ENCODE peak calls at places on chromosome 7, in ten cellular contexts. One of them, this sample, is unnamed.

GRCh38 chr7:128910569-128910945 is at the start of gene KCP:
- DNase-seq in HCT116: no peak
- DNase-seq in progenitor cell of endocrine pancreas: peak
- DNase-seq in MCF 10A: no peak
- DNase-seq in B cell: peak
- DNase-seq in stomach: no peak
- DNase-seq in cardiac fibroblast: no peak
- DNase-seq in AG04450: no peak
- DNase-seq in GM23338: no peak
- DNase-seq in lower leg skin: peak
- DNase-seq in this sample: no peak

GRCh38 chr7:75042831-75043703 is 30.5 kb downstream of the RCC1L start:
- DNase-seq in HCT116: no peak
- DNase-seq in progenitor cell of endocrine pancreas: no peak
- DNase-seq in MCF 10A: no peak
- DNase-seq in B cell: no peak
- DNase-seq in stomach: no peak
- DNase-seq in cardiac fibroblast: no peak
- DNase-seq in AG04450: no peak
- DNase-seq in GM23338: no peak
- DNase-seq in lower leg skin: no peak
- DNase-seq in this sample: no peak

GRCh38 chr7:98200364-98200763 is 10.9 kb upstream of the BHLHA15 start:
- DNase-seq in HCT116: no peak
- DNase-seq in progenitor cell of endocrine pancreas: no peak
- DNase-seq in MCF 10A: no peak
- DNase-seq in B cell: no peak
- DNase-seq in stomach: no peak
- DNase-seq in cardiac fibroblast: no peak
- DNase-seq in AG04450: no peak
- DNase-seq in GM23338: no peak
- DNase-seq in lower leg skin: no peak
- DNase-seq in this sample: no peak

GRCh38 chr7:48471206-48471605 is 299.9 kb downstream of the ABCA13 start:
- DNase-seq in HCT116: no peak
- DNase-seq in progenitor cell of endocrine pancreas: no peak
- DNase-seq in MCF 10A: no peak
- DNase-seq in B cell: no peak
- DNase-seq in stomach: no peak
- DNase-seq in cardiac fibroblast: no peak
- DNase-seq in AG04450: no peak
- DNase-seq in GM23338: no peak
- DNase-seq in lower leg skin: no peak
- DNase-seq in this sample: no peak

GRCh38 chr7:152103066-152103465 is 77.6 kb downstream of the GALNT11 start:
- DNase-seq in HCT116: no peak
- DNase-seq in progenitor cell of endocrine pancreas: no peak
- DNase-seq in MCF 10A: no peak
- DNase-seq in B cell: no peak
- DNase-seq in stomach: no peak
- DNase-seq in cardiac fibroblast: no peak
- DNase-seq in AG04450: no peak
- DNase-seq in GM23338: no peak
- DNase-seq in lower leg skin: no peak
- DNase-seq in this sample: no peak

GRCh38 chr7:41047789-41048191 is 655.1 kb downstream of the INHBA start:
- DNase-seq in HCT116: no peak
- DNase-seq in progenitor cell of endocrine pancreas: no peak
- DNase-seq in MCF 10A: no peak
- DNase-seq in B cell: no peak
- DNase-seq in stomach: no peak
- DNase-seq in cardiac fibroblast: peak
- DNase-seq in AG04450: no peak
- DNase-seq in GM23338: no peak
- DNase-seq in lower leg skin: no peak
- DNase-seq in this sample: peak

GRCh38 chr7:157271991-157272324 is 64.8 kb upstream of the DNAJB6 start:
- DNase-seq in HCT116: no peak
- DNase-seq in progenitor cell of endocrine pancreas: no peak
- DNase-seq in MCF 10A: peak
- DNase-seq in B cell: no peak
- DNase-seq in stomach: peak
- DNase-seq in cardiac fibroblast: peak
- DNase-seq in AG04450: peak
- DNase-seq in GM23338: no peak
- DNase-seq in lower leg skin: peak
- DNase-seq in this sample: no peak

GRCh38 chr7:79176859-79177477 is 276.5 kb downstream of the MAGI2 start:
- DNase-seq in HCT116: peak
- DNase-seq in progenitor cell of endocrine pancreas: no peak
- DNase-seq in MCF 10A: peak
- DNase-seq in B cell: no peak
- DNase-seq in stomach: no peak
- DNase-seq in cardiac fibroblast: peak
- DNase-seq in AG04450: peak
- DNase-seq in GM23338: peak
- DNase-seq in lower leg skin: no peak
- DNase-seq in this sample: no peak

GRCh38 chr7:141231018-141231792 is 157.3 kb downstream of the TMEM178B start:
- DNase-seq in HCT116: peak
- DNase-seq in progenitor cell of endocrine pancreas: no peak
- DNase-seq in MCF 10A: peak
- DNase-seq in B cell: no peak
- DNase-seq in stomach: no peak
- DNase-seq in cardiac fibroblast: peak
- DNase-seq in AG04450: no peak
- DNase-seq in GM23338: peak
- DNase-seq in lower leg skin: no peak
- DNase-seq in this sample: no peak

GRCh38 chr7:116228241-116228640 is 17.9 kb downstream of the TES start:
- DNase-seq in HCT116: no peak
- DNase-seq in progenitor cell of endocrine pancreas: no peak
- DNase-seq in MCF 10A: no peak
- DNase-seq in B cell: no peak
- DNase-seq in stomach: no peak
- DNase-seq in cardiac fibroblast: no peak
- DNase-seq in AG04450: no peak
- DNase-seq in GM23338: no peak
- DNase-seq in lower leg skin: no peak
- DNase-seq in this sample: no peak

GRCh38 chr7:158946771-158947170 is 90.4 kb downstream of the DYNC2I1 start:
- DNase-seq in HCT116: no peak
- DNase-seq in progenitor cell of endocrine pancreas: no peak
- DNase-seq in MCF 10A: no peak
- DNase-seq in B cell: no peak
- DNase-seq in stomach: no peak
- DNase-seq in cardiac fibroblast: no peak
- DNase-seq in AG04450: no peak
- DNase-seq in GM23338: no peak
- DNase-seq in lower leg skin: no peak
- DNase-seq in this sample: no peak

GRCh38 chr7:26101471-26102151 is 50.4 kb upstream of the NFE2L3 start:
- DNase-seq in HCT116: no peak
- DNase-seq in progenitor cell of endocrine pancreas: no peak
- DNase-seq in MCF 10A: no peak
- DNase-seq in B cell: peak
- DNase-seq in stomach: no peak
- DNase-seq in cardiac fibroblast: no peak
- DNase-seq in AG04450: no peak
- DNase-seq in GM23338: peak
- DNase-seq in lower leg skin: no peak
- DNase-seq in this sample: no peak

GRCh38 chr7:102463841-102464576 is 654 bp downstream of the ALKBH4 start:
- DNase-seq in HCT116: no peak
- DNase-seq in progenitor cell of endocrine pancreas: no peak
- DNase-seq in MCF 10A: no peak
- DNase-seq in B cell: peak
- DNase-seq in stomach: no peak
- DNase-seq in cardiac fibroblast: peak
- DNase-seq in AG04450: no peak
- DNase-seq in GM23338: no peak
- DNase-seq in lower leg skin: no peak
- DNase-seq in this sample: no peak

GRCh38 chr7:29953735-29954347 is 35.8 kb downstream of the SCRN1 start:
- DNase-seq in HCT116: no peak
- DNase-seq in progenitor cell of endocrine pancreas: no peak
- DNase-seq in MCF 10A: no peak
- DNase-seq in B cell: no peak
- DNase-seq in stomach: no peak
- DNase-seq in cardiac fibroblast: peak
- DNase-seq in AG04450: no peak
- DNase-seq in GM23338: peak
- DNase-seq in lower leg skin: no peak
- DNase-seq in this sample: no peak

GRCh38 chr7:98110249-98111022 is 3.8 kb downstream of the LMTK2 start:
- DNase-seq in HCT116: no peak
- DNase-seq in progenitor cell of endocrine pancreas: no peak
- DNase-seq in MCF 10A: no peak
- DNase-seq in B cell: no peak
- DNase-seq in stomach: peak
- DNase-seq in cardiac fibroblast: peak
- DNase-seq in AG04450: no peak
- DNase-seq in GM23338: peak
- DNase-seq in lower leg skin: no peak
- DNase-seq in this sample: no peak

GRCh38 chr7:27245798-27246691 is 3.4 kb downstream of the EVX1 start:
- DNase-seq in HCT116: no peak
- DNase-seq in progenitor cell of endocrine pancreas: no peak
- DNase-seq in MCF 10A: no peak
- DNase-seq in B cell: no peak
- DNase-seq in stomach: no peak
- DNase-seq in cardiac fibroblast: no peak
- DNase-seq in AG04450: no peak
- DNase-seq in GM23338: peak
- DNase-seq in lower leg skin: no peak
- DNase-seq in this sample: no peak

GRCh38 chr7:20783716-20784310 is 2.9 kb downstream of the SP8 start:
- DNase-seq in HCT116: no peak
- DNase-seq in progenitor cell of endocrine pancreas: no peak
- DNase-seq in MCF 10A: no peak
- DNase-seq in B cell: peak
- DNase-seq in stomach: no peak
- DNase-seq in cardiac fibroblast: peak
- DNase-seq in AG04450: no peak
- DNase-seq in GM23338: peak
- DNase-seq in lower leg skin: peak
- DNase-seq in this sample: no peak

DNA sequence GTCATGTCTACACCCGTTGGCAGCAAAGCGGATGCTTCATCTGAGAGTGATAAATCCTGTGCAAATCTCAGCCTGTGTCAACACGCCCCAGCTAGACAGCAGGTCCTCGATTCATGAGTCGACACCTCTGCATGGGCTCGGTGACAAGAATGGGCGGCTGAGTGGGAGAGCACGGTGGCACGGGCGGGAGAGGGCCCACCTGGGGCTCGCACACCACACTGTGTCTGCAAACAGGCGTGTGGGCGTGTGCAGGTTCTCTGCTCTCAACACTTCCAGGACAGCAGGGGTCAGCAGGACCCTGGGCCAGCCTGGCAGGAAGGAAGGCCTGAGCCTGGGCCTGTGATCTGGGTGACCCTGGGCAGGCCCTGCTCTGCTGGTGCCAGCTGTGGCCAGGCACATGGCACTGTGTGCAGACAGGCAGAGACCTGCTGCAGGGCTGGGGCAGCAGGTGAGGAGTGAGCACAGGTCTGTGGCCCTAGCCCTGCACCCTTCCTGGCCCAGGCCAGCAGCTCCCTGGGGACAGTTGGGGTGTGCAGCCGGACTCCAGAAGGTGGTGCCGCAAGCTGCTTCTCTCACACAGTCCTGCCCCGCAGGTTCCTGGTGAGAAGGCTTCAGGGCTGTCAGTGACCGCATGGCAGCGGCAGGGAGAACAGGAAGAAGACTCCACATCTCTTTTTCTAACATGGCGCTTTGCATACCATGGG is 216.4 kb downstream of the ELFN1 start:
- DNase-seq in HCT116: no peak
- DNase-seq in progenitor cell of endocrine pancreas: no peak
- DNase-seq in MCF 10A: peak
- DNase-seq in B cell: no peak
- DNase-seq in stomach: no peak
- DNase-seq in cardiac fibroblast: no peak
- DNase-seq in AG04450: no peak
- DNase-seq in GM23338: no peak
- DNase-seq in lower leg skin: no peak
- DNase-seq in this sample: no peak
- TF ChIP-seq CTCF in HCT116: no peak
- TF ChIP-seq CTCF in progenitor cell of endocrine pancreas: no peak
- TF ChIP-seq CTCF in MCF 10A: no peak
- TF ChIP-seq CTCF in B cell: no peak
- TF ChIP-seq CTCF in stomach: no peak
- TF ChIP-seq CTCF in cardiac fibroblast: no peak
- TF ChIP-seq CTCF in AG04450: no peak
- TF ChIP-seq CTCF in GM23338: no peak
- TF ChIP-seq CTCF in lower leg skin: no peak
- TF ChIP-seq CTCF in this sample: no peak

GRCh38 chr7:149474309-149475120 is 13.7 kb upstream of the ZNF777 start:
- DNase-seq in HCT116: no peak
- DNase-seq in progenitor cell of endocrine pancreas: no peak
- DNase-seq in MCF 10A: no peak
- DNase-seq in B cell: no peak
- DNase-seq in stomach: no peak
- DNase-seq in cardiac fibroblast: no peak
- DNase-seq in AG04450: no peak
- DNase-seq in GM23338: peak
- DNase-seq in lower leg skin: no peak
- DNase-seq in this sample: peak
- TF ChIP-seq CTCF in HCT116: peak
- TF ChIP-seq CTCF in progenitor cell of endocrine pancreas: no peak
- TF ChIP-seq CTCF in MCF 10A: no peak
- TF ChIP-seq CTCF in B cell: no peak
- TF ChIP-seq CTCF in stomach: no peak
- TF ChIP-seq CTCF in cardiac fibroblast: no peak
- TF ChIP-seq CTCF in AG04450: no peak
- TF ChIP-seq CTCF in GM23338: peak
- TF ChIP-seq CTCF in lower leg skin: no peak
- TF ChIP-seq CTCF in this sample: no peak

GRCh38 chr7:139827042-139827441 is 2.0 kb upstream of the TBXAS1 start:
- DNase-seq in HCT116: peak
- DNase-seq in progenitor cell of endocrine pancreas: no peak
- DNase-seq in MCF 10A: peak
- DNase-seq in B cell: no peak
- DNase-seq in stomach: no peak
- DNase-seq in cardiac fibroblast: no peak
- DNase-seq in AG04450: no peak
- DNase-seq in GM23338: peak
- DNase-seq in lower leg skin: peak
- DNase-seq in this sample: peak
- TF ChIP-seq CTCF in HCT116: peak
- TF ChIP-seq CTCF in progenitor cell of endocrine pancreas: no peak
- TF ChIP-seq CTCF in MCF 10A: no peak
- TF ChIP-seq CTCF in B cell: no peak
- TF ChIP-seq CTCF in stomach: no peak
- TF ChIP-seq CTCF in cardiac fibroblast: no peak
- TF ChIP-seq CTCF in AG04450: no peak
- TF ChIP-seq CTCF in GM23338: peak
- TF ChIP-seq CTCF in lower leg skin: no peak
- TF ChIP-seq CTCF in this sample: no peak

DNA sequence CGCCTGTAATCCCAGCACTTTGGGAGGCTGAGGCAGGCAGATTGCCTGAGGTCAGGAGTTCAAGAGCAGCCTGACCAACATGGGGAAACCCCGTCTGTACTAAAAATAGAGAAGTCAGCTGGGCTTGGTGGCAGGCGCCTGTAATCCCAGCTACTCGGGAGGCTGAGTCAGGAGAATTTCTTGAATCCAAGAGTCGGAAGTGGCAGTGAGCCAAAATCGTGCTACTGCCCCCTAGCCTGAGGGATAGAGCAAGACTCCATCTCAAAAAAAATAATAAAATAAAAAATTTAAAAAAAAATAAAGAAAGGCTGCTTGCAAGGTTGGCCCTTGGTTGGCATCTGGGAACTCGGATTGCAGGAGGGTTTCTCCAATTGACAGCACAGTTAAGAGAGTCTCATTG is 221.6 kb downstream of the DGKI start:
- DNase-seq in HCT116: peak
- DNase-seq in progenitor cell of endocrine pancreas: no peak
- DNase-seq in MCF 10A: peak
- DNase-seq in B cell: no peak
- DNase-seq in stomach: no peak
- DNase-seq in cardiac fibroblast: no peak
- DNase-seq in AG04450: no peak
- DNase-seq in GM23338: peak
- DNase-seq in lower leg skin: no peak
- DNase-seq in this sample: no peak
- TF ChIP-seq CTCF in HCT116: peak
- TF ChIP-seq CTCF in progenitor cell of endocrine pancreas: no peak
- TF ChIP-seq CTCF in MCF 10A: no peak
- TF ChIP-seq CTCF in B cell: no peak
- TF ChIP-seq CTCF in stomach: no peak
- TF ChIP-seq CTCF in cardiac fibroblast: no peak
- TF ChIP-seq CTCF in AG04450: no peak
- TF ChIP-seq CTCF in GM23338: peak
- TF ChIP-seq CTCF in lower leg skin: no peak
- TF ChIP-seq CTCF in this sample: no peak